ENCODE peak calls at places on chromosomes 4 and X, in ten cellular contexts. B is NK-92 treated with Interleukin-12 subunit alpha and Interleukin-12 subunit beta, amount 100 ng/mL, for 24 hours; F is neural crest cell; X is NCI-H510A treated with DMSO at 0.1 percent for 48 hours; Z is central memory CD4-positive, alpha-beta T cell; K is spleen; D is uterus; A is OCI-LY7; Q is heart left ventricle; P is cardiac fibroblast. S is an unnamed sample.

GRCh38 chr4:176400816-176401461 is 81.2 kb downstream of the SPCS3 start:
- DNase-seq in B (no peak), F (no peak), X (no peak), Z (no peak), K (no peak), D (no peak), A (no peak), Q (no peak), P (no peak), S (no peak)

GRCh38 chr4:1851160-1851559 is 4.8 kb downstream of the LETM1 start:
- DNase-seq in B (no peak), F (no peak), X (no peak), Z (no peak), K (peak; percentile 56), D (no peak), A (no peak), Q (no peak), P (no peak), S (no peak)

GRCh38 chr4:78938868-78939666 is at the start of gene PAQR3:
- DNase-seq in B (peak; percentile 58), F (peak; percentile 75), X (peak; percentile 82), Z (peak; percentile 81), K (peak; percentile 98), D (peak; percentile 85), A (peak; percentile 92), Q (peak; percentile 86), P (peak; percentile 86), S (peak; percentile 87)

GRCh38 chr4:2806392-2807355 is 13.8 kb downstream of the SH3BP2 start:
- DNase-seq in B (no peak), F (no peak), X (no peak), Z (no peak), K (peak; percentile 87), D (peak; percentile 49), A (no peak), Q (peak; percentile 76), P (peak; percentile 84), S (peak; percentile 76)

GRCh38 chr4:32140636-32141035 is 1420.5 kb downstream of the PCDH7 start:
- DNase-seq in B (peak; percentile 19), F (no peak), X (no peak), Z (no peak), K (no peak), D (no peak), A (no peak), Q (no peak), P (peak; percentile 79), S (no peak)

GRCh38 chr4:130636486-130636885 is 1540.5 kb downstream of the C4orf33 start:
- DNase-seq in B (no peak), F (no peak), X (no peak), Z (no peak), K (no peak), D (no peak), A (no peak), Q (no peak), P (no peak), S (no peak)

GRCh38 chr4:156475322-156475721 is 496.3 kb downstream of the PDGFC start:
- DNase-seq in B (no peak), F (no peak), X (peak; percentile 17), Z (no peak), K (no peak), D (no peak), A (no peak), Q (no peak), P (peak; percentile 78), S (no peak)

GRCh38 chr4:128145727-128146126 is 84.6 kb downstream of the LARP1B start:
- DNase-seq in B (no peak), F (no peak), X (no peak), Z (no peak), K (no peak), D (no peak), A (no peak), Q (no peak), P (no peak), S (no peak)

GRCh38 chrX:129686422-129686948 is 31.7 kb upstream of the APLN start:
- DNase-seq in B (no peak), F (no peak), X (no peak), Z (no peak), K (no peak), D (peak; percentile 55), A (no peak), Q (peak; percentile 44), P (peak; percentile 91), S (no peak)

GRCh38 chr4:122212880-122213279 is 60.7 kb downstream of the BLTP1 start:
- DNase-seq in B (no peak), F (no peak), X (no peak), Z (no peak), K (no peak), D (no peak), A (no peak), Q (no peak), P (no peak), S (no peak)

GRCh38 chrX:118216086-118216485 is 99.5 kb upstream of the KLHL13 start:
- DNase-seq in B (no peak), F (no peak), X (no peak), Z (no peak), K (no peak), D (no peak), A (no peak), Q (no peak), P (no peak), S (no peak)

GRCh38 chrX:109902665-109903064 is 100.2 kb upstream of the TMEM164 start:
- DNase-seq in B (no peak), F (no peak), X (no peak), Z (no peak), K (no peak), D (no peak), A (no peak), Q (no peak), P (peak; percentile 38), S (no peak)

S was measured in lung.